ENCODE peak calls at places on chromosomes 6 and 20, in eight cellular contexts. X, I, A, V, N, Y, S and F are unnamed samples.
A peak's percentile ranks its signal among the peaks of the same experiment; 100 is the strongest.

GRCh38 chr6:148128014-148128730 is 214.5 kb upstream of the SASH1 start:
- DNase-seq in X (no peak), I (no peak), A (no peak), V (no peak), N (no peak), Y (peak; percentile 45), S (no peak), F (no peak)

GRCh38 chr6:83708546-83708969 is 343 bp downstream of the SNAP91 start:
- DNase-seq in X (no peak), I (peak; percentile 34), A (peak; percentile 6), V (peak; percentile 33), N (peak; percentile 37), Y (peak; percentile 21), S (peak; percentile 25), F (peak; percentile 79)

GRCh38 chr6:43953794-43954310 is 173.4 kb downstream of the MRPL14 start:
- DNase-seq in X (no peak), I (peak; percentile 54), A (no peak), V (no peak), N (no peak), Y (peak; percentile 33), S (no peak), F (no peak)

GRCh38 chr6:14501914-14502313 is 384.3 kb downstream of the CD83 start:
- DNase-seq in X (no peak), I (no peak), A (peak; percentile 13), V (no peak), N (no peak), Y (peak; percentile 14), S (no peak), F (no peak)

GRCh38 chr6:27901801-27902200 is 10.4 kb downstream of the OR2B2 start:
- DNase-seq in X (no peak), I (no peak), A (no peak), V (no peak), N (no peak), Y (no peak), S (no peak), F (no peak)

GRCh38 chr6:68901044-68901443 is 266.0 kb downstream of the ADGRB3 start:
- DNase-seq in X (no peak), I (no peak), A (no peak), V (no peak), N (no peak), Y (no peak), S (no peak), F (no peak)

GRCh38 chr6:17986656-17987575 is 519 bp downstream of the KIF13A start:
- DNase-seq in X (peak; percentile 63), I (peak; percentile 68), A (no peak), V (peak; percentile 49), N (peak; percentile 43), Y (peak; percentile 58), S (peak; percentile 69), F (peak; percentile 76)

GRCh38 chr6:42095776-42096541 is 45.6 kb downstream of the TAF8 start:
- DNase-seq in X (no peak), I (no peak), A (no peak), V (no peak), N (no peak), Y (no peak), S (no peak), F (no peak)

GRCh38 chr20:8342401-8342800 is 210.3 kb downstream of the PLCB1 start:
- DNase-seq in X (no peak), I (no peak), A (no peak), V (no peak), N (no peak), Y (no peak), S (no peak), F (no peak)

GRCh38 chr6:108574457-108575149 is 13.9 kb downstream of the FOXO3 start:
- DNase-seq in X (no peak), I (no peak), A (no peak), V (no peak), N (no peak), Y (no peak), S (no peak), F (no peak)

GRCh38 chr6:147530132-147531060 is 21.9 kb downstream of the SAMD5 start:
- DNase-seq in X (no peak), I (no peak), A (no peak), V (no peak), N (no peak), Y (no peak), S (no peak), F (no peak)

GRCh38 chr6:95128439-95128838 is 448.9 kb upstream of the MANEA start:
- DNase-seq in X (no peak), I (no peak), A (no peak), V (no peak), N (no peak), Y (no peak), S (no peak), F (no peak)

GRCh38 chr6:95133578-95133977 is 443.8 kb upstream of the MANEA start:
- DNase-seq in X (no peak), I (no peak), A (no peak), V (no peak), N (no peak), Y (peak; percentile 23), S (no peak), F (no peak)
- TF ChIP-seq CTCF in X (no peak), I (no peak), A (peak; percentile 35), V (peak; percentile 35), N (peak; percentile 52), Y (peak; percentile 17), S (no peak), F (no peak)

GRCh38 chr6:81979329-81979728 is 226.8 kb upstream of the TENT5A start:
- DNase-seq in X (no peak), I (no peak), A (no peak), V (no peak), N (no peak), Y (no peak), S (no peak), F (no peak)

GRCh38 chr6:81981812-81982211 is 229.3 kb upstream of the TENT5A start:
- DNase-seq in X (no peak), I (no peak), A (peak; percentile 85), V (no peak), N (no peak), Y (peak; percentile 83), S (no peak), F (no peak)

GRCh38 chr6:81978230-81978629 is 225.7 kb upstream of the TENT5A start:
- DNase-seq in X (no peak), I (no peak), A (peak; percentile 10), V (no peak), N (no peak), Y (peak; percentile 49), S (no peak), F (no peak)

GRCh38 chr6:81977488-81977887 is 225.0 kb upstream of the TENT5A start:
- DNase-seq in X (no peak), I (no peak), A (peak; percentile 49), V (no peak), N (no peak), Y (peak; percentile 55), S (no peak), F (no peak)

GRCh38 chr6:81979767-81980166 is 227.3 kb upstream of the TENT5A start:
- DNase-seq in X (no peak), I (no peak), A (no peak), V (no peak), N (no peak), Y (no peak), S (no peak), F (no peak)
- TF ChIP-seq CTCF in X (no peak), I (no peak), A (no peak), V (no peak), N (no peak), Y (no peak), S (no peak), F (no peak)

GRCh38 chr6:36120539-36120938 is 9.8 kb upstream of the MAPK13 start:
- DNase-seq in X (no peak), I (no peak), A (no peak), V (no peak), N (no peak), Y (no peak), S (peak; percentile 46), F (no peak)

GRCh38 chr6:36121752-36122494 is 8.4 kb upstream of the MAPK13 start:
- DNase-seq in X (no peak), I (no peak), A (no peak), V (no peak), N (no peak), Y (no peak), S (no peak), F (no peak)

GRCh38 chr6:36119927-36120477 is 10.3 kb upstream of the MAPK13 start:
- DNase-seq in X (no peak), I (no peak), A (no peak), V (no peak), N (no peak), Y (no peak), S (no peak), F (no peak)

GRCh38 chr6:36122495-36123269 is 7.6 kb upstream of the MAPK13 start:
- DNase-seq in X (no peak), I (no peak), A (no peak), V (no peak), N (no peak), Y (no peak), S (no peak), F (no peak)

DNA sequence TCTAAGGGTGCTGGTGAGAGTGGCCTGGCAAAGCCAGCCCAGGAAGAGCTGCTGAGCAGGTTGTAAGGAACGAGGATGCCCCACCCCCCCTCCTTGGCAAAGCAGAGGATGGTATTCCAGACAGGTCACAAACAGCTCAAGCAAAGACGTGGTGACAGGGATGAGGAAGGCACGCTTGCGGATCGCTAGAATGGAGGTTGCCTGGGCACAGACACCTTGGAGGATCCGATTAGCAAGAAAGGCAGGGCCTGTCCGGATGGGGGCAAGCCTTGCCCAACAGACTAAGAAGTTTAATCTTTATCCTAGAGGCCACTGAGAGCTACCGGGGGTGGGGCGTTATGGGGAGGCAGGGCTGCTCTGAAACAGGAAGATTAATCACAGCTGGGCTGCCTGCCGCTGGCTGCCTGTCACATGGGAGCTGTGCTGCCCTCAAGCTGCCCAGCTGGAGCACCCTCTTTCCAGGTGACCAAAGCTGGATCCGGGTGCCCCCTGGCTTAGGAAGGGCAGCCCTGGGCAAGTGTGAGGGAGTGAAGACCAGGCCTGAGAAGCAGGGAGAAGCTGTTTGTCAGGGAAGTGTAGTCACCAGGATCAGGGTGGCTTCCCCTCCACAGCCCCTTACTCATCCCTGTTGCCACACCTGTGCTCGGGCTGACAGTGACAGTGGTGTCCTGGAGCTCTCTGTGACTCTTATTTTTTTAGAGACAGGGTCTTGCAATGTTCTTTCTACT is 9.2 kb upstream of the MAPK13 start:
- DNase-seq in X (peak; percentile 43), I (no peak), A (no peak), V (no peak), N (no peak), Y (peak; percentile 64), S (peak; percentile 48), F (peak; percentile 84)
- TF ChIP-seq CTCF in X (no peak), I (no peak), A (no peak), V (no peak), N (no peak), Y (no peak), S (no peak), F (no peak)

GRCh38 chr6:99818161-99818560 is 175.9 kb downstream of the MCHR2 start:
- DNase-seq in X (no peak), I (no peak), A (no peak), V (no peak), N (no peak), Y (no peak), S (no peak), F (no peak)

GRCh38 chr6:99819853-99820252 is 174.2 kb downstream of the MCHR2 start:
- DNase-seq in X (no peak), I (no peak), A (no peak), V (no peak), N (no peak), Y (no peak), S (no peak), F (no peak)

GRCh38 chr6:99821164-99821563 is 172.9 kb downstream of the MCHR2 start:
- DNase-seq in X (no peak), I (no peak), A (no peak), V (no peak), N (no peak), Y (no peak), S (no peak), F (no peak)

GRCh38 chr6:99822741-99823512 is 171.1 kb downstream of the MCHR2 start:
- DNase-seq in X (no peak), I (no peak), A (peak; percentile 44), V (no peak), N (peak; percentile 4), Y (peak; percentile 76), S (no peak), F (no peak)
- TF ChIP-seq CTCF in X (no peak), I (no peak), A (no peak), V (peak; percentile 60), N (peak; percentile 73), Y (peak; percentile 54), S (no peak), F (no peak)